ENCODE peak calls at places on chromosomes 16 and 17, in ten cellular contexts. V is EH; D is COR-L47; Y is mesendoderm; X is left kidney; W is Calu3; T is CD8-positive, alpha-beta memory T cell; I is mammary epithelial cell; S is stimulated activated naive B cell treated with anti-CD40 and anti-IgM and Interleukin-4, amounts not matched to agents 10 μg/mL and 1 μg/mL and 100 μg/mL, for 72 hours; J is endothelial cell. F is an unnamed sample.

GRCh38 chr17:60087882-60088669 is 9.4 kb upstream of the HEATR6 start:
- DNase-seq in V (peak; percentile 54), I (no peak), W (no peak), J (no peak), D (peak; percentile 30), S (no peak), T (no peak), Y (peak; percentile 73), X (peak; percentile 56), F (no peak)

GRCh38 chr16:11672206-11673090 is 4.2 kb downstream of the SNN start:
- DNase-seq in X (no peak), W (no peak), J (no peak), I (no peak), D (no peak), Y (no peak), T (peak; percentile 56), V (no peak), S (peak; percentile 52), F (no peak)

GRCh38 chr16:69566437-69567030 is 768 bp downstream of the NFAT5 start:
- DNase-seq in W (peak; percentile 51), D (no peak), J (peak; percentile 47), T (peak; percentile 56), Y (no peak), X (peak; percentile 80), S (peak; percentile 8), V (peak; percentile 83), I (peak; percentile 60), F (peak; percentile 8)

GRCh38 chr16:87897563-87898505 is 28.5 kb upstream of the SLC7A5 start:
- DNase-seq in I (no peak), J (no peak), T (peak; percentile 72), D (no peak), X (peak; percentile 0), S (no peak), V (no peak), W (no peak), Y (no peak), F (peak; percentile 25)

GRCh38 chr17:72425133-72425795 is 304.4 kb downstream of the SOX9 start:
- DNase-seq in V (no peak), X (no peak), W (no peak), I (no peak), T (no peak), S (no peak), J (no peak), Y (no peak), D (no peak), F (no peak)

GRCh38 chr16:2597560-2597902 is 59.7 kb downstream of the PDPK1 start:
- DNase-seq in I (no peak), D (no peak), X (no peak), V (no peak), S (no peak), Y (no peak), J (no peak), W (no peak), T (no peak), F (no peak)

GRCh38 chr17:44367626-44368025 is 4.0 kb upstream of the FAM171A2 start:
- DNase-seq in W (no peak), Y (no peak), I (no peak), J (no peak), X (peak; percentile 44), V (no peak), S (no peak), D (no peak), T (no peak), F (no peak)

GRCh38 chr17:1203111-1203966 is 23.6 kb upstream of the ABR start:
- DNase-seq in Y (peak; percentile 79), X (peak; percentile 64), V (peak; percentile 71), W (no peak), D (no peak), T (peak; percentile 77), J (peak; percentile 76), I (peak; percentile 53), S (no peak), F (peak; percentile 44)

GRCh38 chr16:58409316-58409973 is 17.2 kb downstream of the GINS3 start:
- DNase-seq in W (no peak), X (peak; percentile 70), J (no peak), T (no peak), V (peak; percentile 29), I (peak; percentile 90), Y (no peak), D (no peak), S (no peak), F (no peak)

GRCh38 chr16:67988675-67989074 is 8.4 kb upstream of the DPEP3 start:
- DNase-seq in T (no peak), X (no peak), Y (no peak), I (no peak), S (no peak), J (no peak), V (no peak), D (no peak), W (no peak), F (no peak)

GRCh38 chr16:30924086-30924714 is 828 bp downstream of the FBXL19 start:
- DNase-seq in X (peak; percentile 69), W (no peak), I (no peak), V (no peak), D (no peak), Y (peak; percentile 63), S (no peak), T (no peak), J (peak; percentile 52), F (no peak)

GRCh38 chr16:57577691-57578224 is 35.3 kb downstream of the ADGRG5 start:
- DNase-seq in J (no peak), V (no peak), W (no peak), X (no peak), Y (no peak), I (no peak), T (peak; percentile 71), D (no peak), S (no peak), F (no peak)

GRCh38 chr16:67917852-67918236 is 13.8 kb downstream of the CTRL start:
- DNase-seq in J (no peak), Y (peak; percentile 88), I (peak; percentile 83), X (peak; percentile 21), S (no peak), D (no peak), V (peak; percentile 92), T (no peak), W (no peak), F (no peak)

GRCh38 chr17:80791758-80792284 is 199.8 kb upstream of the CHMP6 start:
- DNase-seq in D (no peak), Y (no peak), J (no peak), T (no peak), I (peak; percentile 82), V (peak; percentile 99), W (peak; percentile 72), S (no peak), X (no peak), F (peak; percentile 31)

GRCh38 chr17:38914741-38915638 is 10.4 kb upstream of the LASP1NB start:
- DNase-seq in V (no peak), I (no peak), S (no peak), T (peak; percentile 42), X (peak; percentile 66), W (no peak), D (no peak), J (no peak), Y (peak; percentile 44), F (no peak)

GRCh38 chr16:22035094-22035675 is 27.3 kb downstream of the MOSMO start:
- DNase-seq in D (no peak), Y (peak; percentile 83), I (no peak), W (no peak), T (no peak), X (no peak), V (no peak), J (no peak), S (peak; percentile 2), F (no peak)

GRCh38 chr17:45648642-45649041 is 135.5 kb upstream of the CRHR1 start:
- DNase-seq in D (no peak), Y (no peak), S (no peak), V (no peak), I (no peak), J (peak; percentile 38), W (peak; percentile 21), X (peak; percentile 38), T (no peak), F (no peak)

GRCh38 chr16:14475370-14476139 is 154.5 kb downstream of the PARN start:
- DNase-seq in Y (no peak), I (no peak), S (no peak), X (no peak), D (no peak), W (peak; percentile 54), V (peak; percentile 22), T (no peak), J (no peak), F (no peak)

GRCh38 chr17:17680477-17681186 is 626 bp upstream of the RAI1 start:
- DNase-seq in Y (peak; percentile 48), T (no peak), S (no peak), W (no peak), V (no peak), D (no peak), I (no peak), J (no peak), X (no peak), F (no peak)

GRCh38 chr16:19520861-19521331 is 1.0 kb downstream of the GDE1 start:
- DNase-seq in W (peak; percentile 48), V (peak; percentile 21), S (no peak), X (peak; percentile 50), J (no peak), D (no peak), Y (peak; percentile 4), T (no peak), I (peak; percentile 78), F (no peak)

GRCh38 chr16:53129281-53130192 is 74.7 kb downstream of the CHD9 start:
- DNase-seq in X (peak; percentile 69), W (no peak), V (peak; percentile 47), T (no peak), S (no peak), Y (no peak), D (no peak), I (peak; percentile 23), J (no peak), F (no peak)

GRCh38 chr17:37182786-37183185 is 193.0 kb upstream of the C17orf78 start:
- DNase-seq in I (peak; percentile 4), W (peak; percentile 53), Y (peak; percentile 51), X (no peak), V (peak; percentile 56), S (no peak), J (no peak), T (no peak), D (no peak), F (no peak)

GRCh38 chr17:59840329-59840907 is 52.3 kb downstream of the TUBD1 start:
- DNase-seq in V (peak; percentile 60), X (no peak), W (no peak), D (no peak), S (no peak), T (no peak), I (peak; percentile 46), J (no peak), Y (peak; percentile 49), F (no peak)

GRCh38 chr17:41529491-41529915 is 1.4 kb upstream of the KRT19 start:
- DNase-seq in I (no peak), J (no peak), W (peak; percentile 53), Y (no peak), V (peak; percentile 23), X (no peak), T (no peak), S (no peak), D (no peak), F (no peak)

GRCh38 chr16:57152096-57153093 is 33.4 kb downstream of the PSME3IP1 start:
- DNase-seq in T (no peak), X (peak; percentile 81), S (no peak), D (no peak), W (no peak), V (no peak), I (no peak), Y (no peak), J (no peak), F (no peak)

GRCh38 chr17:76207268-76207667 is 33.0 kb downstream of the RNF157 start:
- DNase-seq in I (no peak), D (no peak), J (no peak), V (no peak), W (no peak), X (no peak), S (no peak), Y (no peak), T (no peak), F (no peak)

GRCh38 chr17:2232244-2232638 is 71.3 kb downstream of the SMG6 start:
- DNase-seq in Y (no peak), I (no peak), V (peak; percentile 96), D (no peak), W (no peak), X (no peak), S (no peak), T (no peak), J (no peak), F (no peak)

GRCh38 chr16:78256686-78257375 is 157.4 kb downstream of the WWOX start:
- DNase-seq in V (no peak), T (no peak), X (no peak), Y (no peak), S (no peak), W (no peak), D (no peak), J (no peak), I (no peak), F (no peak)